ENCODE peak calls at places on chromosomes 12 and 14, in ten cellular contexts. K, G, P, O, F, T, D, S, W and Y are unnamed samples.

GRCh38 chr14:35669782-35670181 is 135.8 kb downstream of the INSM2 start:
- DNase-seq in K (no peak), G (peak), P (no peak), O (no peak), F (no peak), T (peak), D (no peak), S (peak), W (peak), Y (no peak)

GRCh38 chr12:2922329-2922728 is 31.6 kb downstream of the TULP3 start:
- DNase-seq in K (no peak), G (peak), P (no peak), O (no peak), F (no peak), T (no peak), D (no peak), S (peak), W (peak), Y (no peak)

GRCh38 chr14:49089078-49089477 is 497.1 kb downstream of the RPS29 start:
- DNase-seq in K (no peak), G (no peak), P (no peak), O (no peak), F (no peak), T (no peak), D (no peak), S (no peak), W (no peak), Y (no peak)

GRCh38 chr12:68932123-68932700 is 759 bp downstream of the CPM start:
- DNase-seq in K (no peak), G (peak), P (no peak), O (no peak), F (no peak), T (peak), D (no peak), S (no peak), W (no peak), Y (no peak)

GRCh38 chr12:56521209-56521589 is 421 bp upstream of the RBMS2 start:
- DNase-seq in K (no peak), G (peak), P (no peak), O (no peak), F (no peak), T (no peak), D (no peak), S (no peak), W (no peak), Y (no peak)

GRCh38 chr12:60197589-60197988 is 601.8 kb downstream of the SLC16A7 start:
- DNase-seq in K (no peak), G (peak), P (no peak), O (no peak), F (no peak), T (no peak), D (no peak), S (peak), W (no peak), Y (peak)

GRCh38 chr12:59149995-59150642 is 229.8 kb upstream of the LRIG3 start:
- DNase-seq in K (peak), G (peak), P (no peak), O (peak), F (no peak), T (peak), D (peak), S (peak), W (peak), Y (peak)

GRCh38 chr12:131510431-131510830 is 200.5 kb upstream of the SFSWAP start:
- DNase-seq in K (no peak), G (no peak), P (no peak), O (no peak), F (no peak), T (no peak), D (no peak), S (no peak), W (no peak), Y (no peak)

GRCh38 chr12:124295431-124296058 is 652 bp downstream of the RFLNA start:
- DNase-seq in K (no peak), G (no peak), P (peak), O (no peak), F (no peak), T (no peak), D (no peak), S (no peak), W (no peak), Y (no peak)

GRCh38 chr12:6380141-6381121 is 3.5 kb upstream of the LTBR start:
- DNase-seq in K (no peak), G (peak), P (no peak), O (no peak), F (no peak), T (no peak), D (no peak), S (peak), W (no peak), Y (no peak)